ENCODE peak calls at places on chromosomes 16 and 17, in four cellular contexts. S is heart right ventricle; J is Peyer's patch; Q is effector memory CD4-positive, alpha-beta T cell. D is an unnamed sample.

GRCh38 chr17:76142044-76143041 is 1.3 kb upstream of the FOXJ1 start:
- DNase-seq in S (no peak), J (peak), Q (no peak), D (peak)

GRCh38 chr17:72121164-72122001 is 563 bp downstream of the SOX9 start:
- DNase-seq in S (peak), J (peak), Q (no peak), D (no peak)

GRCh38 chr16:22318690-22319358 is 21.6 kb downstream of the POLR3E start:
- DNase-seq in S (no peak), J (peak), Q (peak), D (peak)

GRCh38 chr16:50616883-50617629 is 64.1 kb downstream of the SNX20 start:
- DNase-seq in S (no peak), J (no peak), Q (no peak), D (no peak)

GRCh38 chr16:2744711-2745110 is 7.7 kb upstream of the SRRM2 start:
- DNase-seq in S (no peak), J (no peak), Q (no peak), D (peak)

GRCh38 chr17:163514-164103 is 17.8 kb downstream of the DOC2B start:
- DNase-seq in S (no peak), J (no peak), Q (no peak), D (no peak)

GRCh38 chr16:30356401-30357084 is 1.4 kb upstream of the CD2BP2 start:
- DNase-seq in S (no peak), J (peak), Q (no peak), D (peak)

GRCh38 chr16:27315333-27316037 is 1.7 kb downstream of the IL4R start:
- DNase-seq in S (peak), J (peak), Q (peak), D (peak)

GRCh38 chr17:42236760-42237159 is 39.4 kb downstream of the STAT5B start:
- DNase-seq in S (no peak), J (no peak), Q (no peak), D (no peak)

GRCh38 chr16:65002265-65002664 is 119.6 kb downstream of the CDH11 start:
- DNase-seq in S (no peak), J (no peak), Q (no peak), D (no peak)

GRCh38 chr16:85717393-85718152 is 28.8 kb upstream of the GINS2 start:
- DNase-seq in S (peak), J (peak), Q (peak), D (peak)

GRCh38 chr17:28950752-28951427 is 428 bp downstream of the PHF12 start:
- DNase-seq in S (no peak), J (no peak), Q (no peak), D (no peak)

GRCh38 chr17:81557276-81558114 is 5.3 kb upstream of the FAAP100 start:
- DNase-seq in S (no peak), J (no peak), Q (no peak), D (no peak)

GRCh38 chr16:88067530-88068411 is 116.5 kb downstream of the BANP start:
- DNase-seq in S (no peak), J (no peak), Q (no peak), D (peak)

GRCh38 chr17:62644487-62645173 is 17.2 kb downstream of the MRC2 start:
- DNase-seq in S (no peak), J (no peak), Q (no peak), D (no peak)

GRCh38 chr16:5315914-5316313 is 218.3 kb upstream of the EEF2KMT start:
- DNase-seq in S (no peak), J (no peak), Q (no peak), D (no peak)

GRCh38 chr17:47225436-47225858 is 16.3 kb downstream of the MYL4 start:
- DNase-seq in S (peak), J (peak), Q (no peak), D (no peak)

GRCh38 chr17:1180958-1181768 is 1.4 kb upstream of the ABR start:
- DNase-seq in S (no peak), J (peak), Q (no peak), D (peak)

GRCh38 chr17:42979511-42980273 is at the start of gene PTGES3L:
- DNase-seq in S (peak), J (no peak), Q (peak), D (peak)

GRCh38 chr17:43003542-43004172 is 2.9 kb upstream of the IFI35 start:
- DNase-seq in S (no peak), J (no peak), Q (no peak), D (no peak)

GRCh38 chr17:31313982-31314787 is at the start of gene EVI2B:
- DNase-seq in S (no peak), J (no peak), Q (no peak), D (no peak)

GRCh38 chr17:149897-150575 is 12.7 kb downstream of the SCGB1C2 start:
- DNase-seq in S (no peak), J (no peak), Q (no peak), D (peak)

GRCh38 chr16:25006504-25007055 is 8.6 kb downstream of the ARHGAP17 start:
- DNase-seq in S (no peak), J (peak), Q (no peak), D (no peak)

GRCh38 chr16:11060364-11060763 is 116.0 kb downstream of the CLEC16A start:
- DNase-seq in S (no peak), J (peak), Q (no peak), D (no peak)

GRCh38 chr17:58083491-58084316 is 485 bp downstream of the DYNLL2 start:
- DNase-seq in S (peak), J (peak), Q (peak), D (peak)

GRCh38 chr17:14119546-14119945 is 50.2 kb downstream of the COX10 start:
- DNase-seq in S (no peak), J (no peak), Q (no peak), D (no peak)

GRCh38 chr17:78411241-78411855 is 32.9 kb downstream of the PGS1 start:
- DNase-seq in S (no peak), J (peak), Q (no peak), D (peak)

GRCh38 chr17:29579866-29580771 is 9.3 kb downstream of the GIT1 start:
- DNase-seq in S (peak), J (peak), Q (peak), D (peak)

GRCh38 chr16:4021070-4021779 is 95.0 kb downstream of the ADCY9 start:
- DNase-seq in S (no peak), J (peak), Q (no peak), D (no peak)

GRCh38 chr17:77247609-77248008 is 106.8 kb downstream of the SEC14L1 start:
- DNase-seq in S (no peak), J (no peak), Q (no peak), D (no peak)
- H3K4me3 ChIP-seq in S (no peak), J (peak), Q (no peak), D (no peak)

GRCh38 chr17:64458756-64459155 is 9.8 kb downstream of the MILR1 start:
- DNase-seq in S (no peak), J (no peak), Q (no peak), D (no peak)

GRCh38 chr17:64461788-64462187 is 12.9 kb downstream of the MILR1 start:
- DNase-seq in S (no peak), J (no peak), Q (no peak), D (no peak)

GRCh38 chr17:64459284-64459747 is 10.4 kb downstream of the MILR1 start:
- DNase-seq in S (no peak), J (no peak), Q (no peak), D (no peak)

GRCh38 chr17:64457156-64457555 is 8.2 kb downstream of the MILR1 start:
- DNase-seq in S (no peak), J (no peak), Q (no peak), D (no peak)

DNA sequence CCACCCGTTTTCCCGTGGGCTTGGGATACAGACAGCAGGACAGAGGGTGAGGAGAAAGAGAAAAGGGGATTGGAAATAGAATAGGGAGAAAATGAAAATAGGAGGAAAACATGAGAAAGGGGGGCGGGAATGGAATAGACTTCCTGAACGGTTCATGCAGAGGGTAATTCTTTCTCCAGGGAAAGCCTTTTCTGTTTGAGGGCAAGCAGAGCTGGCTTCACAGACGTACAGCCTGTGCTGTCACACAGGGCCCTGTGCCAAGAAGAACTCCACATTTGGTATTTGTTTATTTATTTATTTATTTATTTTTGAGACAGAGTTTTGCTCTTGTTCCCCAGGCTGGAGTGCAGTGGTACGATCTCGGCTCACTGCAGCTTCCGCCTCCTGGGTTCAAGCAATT is 12.0 kb downstream of the MILR1 start:
- DNase-seq in S (peak), J (no peak), Q (no peak), D (no peak)
- H3K4me3 ChIP-seq in S (no peak), J (no peak), Q (no peak), D (no peak)

GRCh38 chr17:19443148-19443547 is 32.1 kb downstream of the RNF112 start:
- DNase-seq in S (no peak), J (no peak), Q (no peak), D (no peak)
- H3K4me3 ChIP-seq in S (no peak), J (no peak), Q (no peak), D (no peak)

GRCh38 chr17:16464641-16465312 is 27.2 kb downstream of the LRRC75A start:
- DNase-seq in S (no peak), J (peak), Q (no peak), D (no peak)
- H3K4me3 ChIP-seq in S (no peak), J (no peak), Q (no peak), D (no peak)

DNA sequence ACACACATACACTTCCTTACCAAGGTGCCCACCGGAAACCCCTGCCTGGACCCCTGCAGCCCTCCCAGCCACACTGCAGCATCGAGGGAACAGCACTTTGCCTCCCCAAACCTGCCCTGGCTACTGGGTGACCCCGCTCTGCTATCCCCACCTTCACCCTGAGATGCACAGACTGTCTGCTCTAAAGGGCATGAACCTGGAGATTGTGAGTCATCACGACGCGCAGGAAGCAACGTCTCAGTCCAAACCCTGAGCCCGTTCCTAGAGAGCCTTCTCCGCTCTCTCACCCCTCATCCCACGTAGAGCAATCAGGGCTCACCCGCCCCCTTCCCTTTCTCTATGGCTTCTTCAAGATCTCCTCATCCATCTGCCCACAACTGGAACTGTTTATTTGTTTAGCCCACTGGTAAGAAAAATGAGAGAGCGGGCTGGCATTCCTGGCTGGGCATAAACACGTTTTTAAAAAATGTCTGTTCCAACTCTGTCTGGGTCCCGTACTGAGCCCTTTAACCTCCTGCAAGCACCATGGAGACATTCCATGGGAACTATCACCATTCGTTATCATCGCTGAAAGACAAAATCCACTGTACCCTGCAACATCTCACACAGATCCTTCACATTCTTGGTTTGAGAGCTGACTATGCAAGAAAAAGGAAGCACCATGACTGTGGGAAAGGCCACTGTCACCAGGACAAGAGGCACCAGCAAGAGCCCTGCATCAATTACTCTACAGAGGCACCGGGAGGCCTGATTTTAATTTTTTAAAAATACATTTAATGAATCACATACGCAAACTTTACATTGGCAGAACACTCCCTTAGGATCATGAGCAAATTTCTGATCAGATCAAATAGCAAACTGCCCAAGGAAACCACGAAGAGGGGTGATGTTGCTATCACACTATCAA is 28.2 kb downstream of the ZFHX3 start:
- DNase-seq in S (no peak), J (peak), Q (no peak), D (no peak)
- H3K4me3 ChIP-seq in S (no peak), J (no peak), Q (no peak), D (no peak)

GRCh38 chr17:6923385-6923784 is 72.5 kb upstream of the ALOX12 start:
- DNase-seq in S (no peak), J (no peak), Q (no peak), D (no peak)

GRCh38 chr17:6927290-6927844 is 68.5 kb upstream of the ALOX12 start:
- DNase-seq in S (no peak), J (no peak), Q (no peak), D (no peak)

GRCh38 chr17:6928193-6928592 is 67.7 kb upstream of the ALOX12 start:
- DNase-seq in S (no peak), J (no peak), Q (no peak), D (no peak)

GRCh38 chr17:6919158-6919557 is 76.7 kb upstream of the ALOX12 start:
- DNase-seq in S (no peak), J (no peak), Q (no peak), D (no peak)

GRCh38 chr17:6924121-6924676 is 71.7 kb upstream of the ALOX12 start:
- DNase-seq in S (no peak), J (no peak), Q (no peak), D (no peak)
- H3K4me3 ChIP-seq in S (no peak), J (no peak), Q (no peak), D (no peak)